ENCODE peak calls at places on chromosomes 7 and 10, in six cellular contexts. One of them, this sample, is unnamed.

GRCh38 chr10:14486777-14487510 is 156.2 kb upstream of the FRMD4A start:
- DNase-seq in right cardiac atrium: no peak
- DNase-seq in stimulated activated CD4-positive, alpha-beta T cell treated with anti-CD3 and anti-CD28 coated beads, Interleukin-2, amount 100 ng/mL, for 48 hours: no peak
- DNase-seq in central memory CD4-positive, alpha-beta T cell: no peak
- DNase-seq in H1: peak; percentile 43
- DNase-seq in iris pigment epithelial cell: no peak
- DNase-seq in this sample: no peak

GRCh38 chr7:143299840-143300239 is 11.7 kb downstream of the CASP2 start:
- DNase-seq in iris pigment epithelial cell: no peak
- DNase-seq in H1: peak; percentile 77
- DNase-seq in right cardiac atrium: no peak
- DNase-seq in stimulated activated CD4-positive, alpha-beta T cell treated with anti-CD3 and anti-CD28 coated beads, Interleukin-2, amount 100 ng/mL, for 48 hours: peak; percentile 47
- DNase-seq in central memory CD4-positive, alpha-beta T cell: peak; percentile 63
- DNase-seq in this sample: no peak

GRCh38 chr7:18685961-18686360 is 190.4 kb downstream of the HDAC9 start:
- DNase-seq in iris pigment epithelial cell: peak; percentile 44
- DNase-seq in H1: no peak
- DNase-seq in central memory CD4-positive, alpha-beta T cell: no peak
- DNase-seq in right cardiac atrium: no peak
- DNase-seq in stimulated activated CD4-positive, alpha-beta T cell treated with anti-CD3 and anti-CD28 coated beads, Interleukin-2, amount 100 ng/mL, for 48 hours: no peak
- DNase-seq in this sample: no peak

GRCh38 chr7:69245646-69246045 is 352.6 kb upstream of the AUTS2 start:
- DNase-seq in H1: no peak
- DNase-seq in stimulated activated CD4-positive, alpha-beta T cell treated with anti-CD3 and anti-CD28 coated beads, Interleukin-2, amount 100 ng/mL, for 48 hours: no peak
- DNase-seq in iris pigment epithelial cell: peak; percentile 8
- DNase-seq in right cardiac atrium: no peak
- DNase-seq in central memory CD4-positive, alpha-beta T cell: no peak
- DNase-seq in this sample: no peak

GRCh38 chr10:128011059-128011979 is 104.4 kb downstream of the PTPRE start:
- DNase-seq in stimulated activated CD4-positive, alpha-beta T cell treated with anti-CD3 and anti-CD28 coated beads, Interleukin-2, amount 100 ng/mL, for 48 hours: peak; percentile 96
- DNase-seq in right cardiac atrium: peak; percentile 93
- DNase-seq in central memory CD4-positive, alpha-beta T cell: peak; percentile 80
- DNase-seq in H1: peak; percentile 98
- DNase-seq in iris pigment epithelial cell: peak; percentile 39
- DNase-seq in this sample: peak; percentile 85

GRCh38 chr10:71383972-71384687 is 12.6 kb upstream of the CDH23 start:
- DNase-seq in right cardiac atrium: peak; percentile 87
- DNase-seq in H1: peak; percentile 99
- DNase-seq in stimulated activated CD4-positive, alpha-beta T cell treated with anti-CD3 and anti-CD28 coated beads, Interleukin-2, amount 100 ng/mL, for 48 hours: peak; percentile 80
- DNase-seq in central memory CD4-positive, alpha-beta T cell: peak; percentile 51
- DNase-seq in iris pigment epithelial cell: peak; percentile 26
- DNase-seq in this sample: peak; percentile 75

GRCh38 chr10:74910604-74911355 is 84.4 kb downstream of the KAT6B start:
- DNase-seq in stimulated activated CD4-positive, alpha-beta T cell treated with anti-CD3 and anti-CD28 coated beads, Interleukin-2, amount 100 ng/mL, for 48 hours: no peak
- DNase-seq in H1: no peak
- DNase-seq in right cardiac atrium: no peak
- DNase-seq in iris pigment epithelial cell: peak; percentile 43
- DNase-seq in central memory CD4-positive, alpha-beta T cell: no peak
- DNase-seq in this sample: no peak

GRCh38 chr10:109698888-109699685 is 224.2 kb downstream of the XPNPEP1 start:
- DNase-seq in H1: no peak
- DNase-seq in iris pigment epithelial cell: no peak
- DNase-seq in central memory CD4-positive, alpha-beta T cell: no peak
- DNase-seq in right cardiac atrium: no peak
- DNase-seq in stimulated activated CD4-positive, alpha-beta T cell treated with anti-CD3 and anti-CD28 coated beads, Interleukin-2, amount 100 ng/mL, for 48 hours: no peak
- DNase-seq in this sample: no peak

GRCh38 chr7:101058355-101058754 is 26.9 kb upstream of the TRIM56 start:
- DNase-seq in right cardiac atrium: peak; percentile 85
- DNase-seq in central memory CD4-positive, alpha-beta T cell: peak; percentile 18
- DNase-seq in iris pigment epithelial cell: peak; percentile 42
- DNase-seq in stimulated activated CD4-positive, alpha-beta T cell treated with anti-CD3 and anti-CD28 coated beads, Interleukin-2, amount 100 ng/mL, for 48 hours: peak; percentile 44
- DNase-seq in H1: peak; percentile 88
- DNase-seq in this sample: peak; percentile 67

GRCh38 chr10:14010083-14010551 is 320.6 kb downstream of the FRMD4A start:
- DNase-seq in right cardiac atrium: no peak
- DNase-seq in central memory CD4-positive, alpha-beta T cell: no peak
- DNase-seq in stimulated activated CD4-positive, alpha-beta T cell treated with anti-CD3 and anti-CD28 coated beads, Interleukin-2, amount 100 ng/mL, for 48 hours: no peak
- DNase-seq in H1: no peak
- DNase-seq in iris pigment epithelial cell: peak; percentile 70
- DNase-seq in this sample: no peak

GRCh38 chr7:95772298-95772770 is at the start of gene DYNC1I1:
- DNase-seq in central memory CD4-positive, alpha-beta T cell: no peak
- DNase-seq in stimulated activated CD4-positive, alpha-beta T cell treated with anti-CD3 and anti-CD28 coated beads, Interleukin-2, amount 100 ng/mL, for 48 hours: peak; percentile 4
- DNase-seq in right cardiac atrium: peak; percentile 93
- DNase-seq in iris pigment epithelial cell: peak; percentile 62
- DNase-seq in H1: no peak
- DNase-seq in this sample: peak; percentile 83

GRCh38 chr10:102135956-102136526 is 3.2 kb downstream of the PPRC1 start:
- DNase-seq in stimulated activated CD4-positive, alpha-beta T cell treated with anti-CD3 and anti-CD28 coated beads, Interleukin-2, amount 100 ng/mL, for 48 hours: no peak
- DNase-seq in right cardiac atrium: no peak
- DNase-seq in iris pigment epithelial cell: no peak
- DNase-seq in H1: no peak
- DNase-seq in central memory CD4-positive, alpha-beta T cell: no peak
- DNase-seq in this sample: no peak

GRCh38 chr10:122126763-122127659 is 138.0 kb downstream of the TACC2 start:
- DNase-seq in H1: no peak
- DNase-seq in right cardiac atrium: no peak
- DNase-seq in stimulated activated CD4-positive, alpha-beta T cell treated with anti-CD3 and anti-CD28 coated beads, Interleukin-2, amount 100 ng/mL, for 48 hours: no peak
- DNase-seq in central memory CD4-positive, alpha-beta T cell: no peak
- DNase-seq in iris pigment epithelial cell: peak; percentile 95
- DNase-seq in this sample: peak; percentile 55

GRCh38 chr10:69477968-69478597 is 26.8 kb downstream of the TSPAN15 start:
- DNase-seq in H1: no peak
- DNase-seq in stimulated activated CD4-positive, alpha-beta T cell treated with anti-CD3 and anti-CD28 coated beads, Interleukin-2, amount 100 ng/mL, for 48 hours: no peak
- DNase-seq in central memory CD4-positive, alpha-beta T cell: no peak
- DNase-seq in iris pigment epithelial cell: no peak
- DNase-seq in right cardiac atrium: no peak
- DNase-seq in this sample: no peak

GRCh38 chr10:114070710-114071109 is 27.0 kb downstream of the ADRB1 start:
- DNase-seq in right cardiac atrium: no peak
- DNase-seq in stimulated activated CD4-positive, alpha-beta T cell treated with anti-CD3 and anti-CD28 coated beads, Interleukin-2, amount 100 ng/mL, for 48 hours: no peak
- DNase-seq in central memory CD4-positive, alpha-beta T cell: no peak
- DNase-seq in iris pigment epithelial cell: no peak
- DNase-seq in H1: no peak
- DNase-seq in this sample: no peak

GRCh38 chr7:93799750-93800357 is 90.7 kb downstream of the TFPI2 start:
- DNase-seq in H1: no peak
- DNase-seq in iris pigment epithelial cell: peak; percentile 20
- DNase-seq in stimulated activated CD4-positive, alpha-beta T cell treated with anti-CD3 and anti-CD28 coated beads, Interleukin-2, amount 100 ng/mL, for 48 hours: no peak
- DNase-seq in right cardiac atrium: no peak
- DNase-seq in central memory CD4-positive, alpha-beta T cell: no peak
- DNase-seq in this sample: no peak

GRCh38 chr7:25852249-25852994 is 299.6 kb upstream of the NFE2L3 start:
- DNase-seq in stimulated activated CD4-positive, alpha-beta T cell treated with anti-CD3 and anti-CD28 coated beads, Interleukin-2, amount 100 ng/mL, for 48 hours: no peak
- DNase-seq in central memory CD4-positive, alpha-beta T cell: no peak
- DNase-seq in iris pigment epithelial cell: peak; percentile 32
- DNase-seq in right cardiac atrium: peak; percentile 81
- DNase-seq in H1: peak; percentile 79
- DNase-seq in this sample: no peak

GRCh38 chr7:78970440-78970916 is 483.0 kb downstream of the MAGI2 start:
- DNase-seq in stimulated activated CD4-positive, alpha-beta T cell treated with anti-CD3 and anti-CD28 coated beads, Interleukin-2, amount 100 ng/mL, for 48 hours: no peak
- DNase-seq in iris pigment epithelial cell: peak; percentile 8
- DNase-seq in central memory CD4-positive, alpha-beta T cell: no peak
- DNase-seq in H1: no peak
- DNase-seq in right cardiac atrium: no peak
- DNase-seq in this sample: no peak

GRCh38 chr7:102874166-102874829 is 38.5 kb upstream of the LRRC17 start:
- DNase-seq in stimulated activated CD4-positive, alpha-beta T cell treated with anti-CD3 and anti-CD28 coated beads, Interleukin-2, amount 100 ng/mL, for 48 hours: no peak
- DNase-seq in H1: no peak
- DNase-seq in iris pigment epithelial cell: peak; percentile 96
- DNase-seq in central memory CD4-positive, alpha-beta T cell: no peak
- DNase-seq in right cardiac atrium: no peak
- DNase-seq in this sample: no peak

GRCh38 chr10:34702982-34703381 is 112.1 kb downstream of the PARD3 start:
- DNase-seq in iris pigment epithelial cell: no peak
- DNase-seq in H1: no peak
- DNase-seq in right cardiac atrium: no peak
- DNase-seq in stimulated activated CD4-positive, alpha-beta T cell treated with anti-CD3 and anti-CD28 coated beads, Interleukin-2, amount 100 ng/mL, for 48 hours: no peak
- DNase-seq in central memory CD4-positive, alpha-beta T cell: no peak
- DNase-seq in this sample: no peak

GRCh38 chr7:152664636-152665035 is 11.3 kb downstream of the XRCC2 start:
- DNase-seq in right cardiac atrium: no peak
- DNase-seq in iris pigment epithelial cell: peak; percentile 29
- DNase-seq in H1: no peak
- DNase-seq in stimulated activated CD4-positive, alpha-beta T cell treated with anti-CD3 and anti-CD28 coated beads, Interleukin-2, amount 100 ng/mL, for 48 hours: no peak
- DNase-seq in central memory CD4-positive, alpha-beta T cell: no peak
- DNase-seq in this sample: no peak

GRCh38 chr7:80204919-80205318 is 70.3 kb downstream of the GNAI1 start:
- DNase-seq in central memory CD4-positive, alpha-beta T cell: no peak
- DNase-seq in H1: no peak
- DNase-seq in right cardiac atrium: no peak
- DNase-seq in iris pigment epithelial cell: no peak
- DNase-seq in stimulated activated CD4-positive, alpha-beta T cell treated with anti-CD3 and anti-CD28 coated beads, Interleukin-2, amount 100 ng/mL, for 48 hours: no peak
- DNase-seq in this sample: no peak

GRCh38 chr7:81234896-81235295 is 316.0 kb upstream of the SEMA3C start:
- DNase-seq in central memory CD4-positive, alpha-beta T cell: no peak
- DNase-seq in H1: no peak
- DNase-seq in iris pigment epithelial cell: peak; percentile 65
- DNase-seq in right cardiac atrium: no peak
- DNase-seq in stimulated activated CD4-positive, alpha-beta T cell treated with anti-CD3 and anti-CD28 coated beads, Interleukin-2, amount 100 ng/mL, for 48 hours: no peak
- DNase-seq in this sample: no peak

GRCh38 chr7:97499204-97499603 is 232.7 kb upstream of the TAC1 start:
- DNase-seq in iris pigment epithelial cell: peak; percentile 26
- DNase-seq in H1: peak; percentile 54
- DNase-seq in right cardiac atrium: no peak
- DNase-seq in central memory CD4-positive, alpha-beta T cell: no peak
- DNase-seq in stimulated activated CD4-positive, alpha-beta T cell treated with anti-CD3 and anti-CD28 coated beads, Interleukin-2, amount 100 ng/mL, for 48 hours: peak; percentile 3
- DNase-seq in this sample: no peak

GRCh38 chr10:122419890-122420623 is 34.4 kb upstream of the ARMS2 start:
- DNase-seq in right cardiac atrium: no peak
- DNase-seq in iris pigment epithelial cell: peak; percentile 68
- DNase-seq in stimulated activated CD4-positive, alpha-beta T cell treated with anti-CD3 and anti-CD28 coated beads, Interleukin-2, amount 100 ng/mL, for 48 hours: no peak
- DNase-seq in H1: no peak
- DNase-seq in central memory CD4-positive, alpha-beta T cell: no peak
- DNase-seq in this sample: no peak

GRCh38 chr10:692682-693351 is 3.3 kb upstream of the DIP2C start:
- DNase-seq in H1: no peak
- DNase-seq in right cardiac atrium: no peak
- DNase-seq in iris pigment epithelial cell: no peak
- DNase-seq in stimulated activated CD4-positive, alpha-beta T cell treated with anti-CD3 and anti-CD28 coated beads, Interleukin-2, amount 100 ng/mL, for 48 hours: no peak
- DNase-seq in central memory CD4-positive, alpha-beta T cell: no peak
- DNase-seq in this sample: no peak

GRCh38 chr7:88485811-88486210 is 179.1 kb upstream of the STEAP4 start:
- DNase-seq in stimulated activated CD4-positive, alpha-beta T cell treated with anti-CD3 and anti-CD28 coated beads, Interleukin-2, amount 100 ng/mL, for 48 hours: no peak
- DNase-seq in central memory CD4-positive, alpha-beta T cell: no peak
- DNase-seq in right cardiac atrium: no peak
- DNase-seq in iris pigment epithelial cell: no peak
- DNase-seq in H1: no peak
- DNase-seq in this sample: no peak

GRCh38 chr10:9877978-9878377 is 1139.7 kb upstream of the CELF2 start:
- DNase-seq in stimulated activated CD4-positive, alpha-beta T cell treated with anti-CD3 and anti-CD28 coated beads, Interleukin-2, amount 100 ng/mL, for 48 hours: no peak
- DNase-seq in H1: no peak
- DNase-seq in central memory CD4-positive, alpha-beta T cell: no peak
- DNase-seq in iris pigment epithelial cell: no peak
- DNase-seq in right cardiac atrium: no peak
- DNase-seq in this sample: no peak

GRCh38 chr7:91892099-91892788 is 11.7 kb upstream of the MTERF1 start:
- DNase-seq in iris pigment epithelial cell: no peak
- DNase-seq in stimulated activated CD4-positive, alpha-beta T cell treated with anti-CD3 and anti-CD28 coated beads, Interleukin-2, amount 100 ng/mL, for 48 hours: no peak
- DNase-seq in central memory CD4-positive, alpha-beta T cell: no peak
- DNase-seq in H1: no peak
- DNase-seq in right cardiac atrium: no peak
- DNase-seq in this sample: no peak

GRCh38 chr10:102735065-102735562 is 8.6 kb upstream of the WBP1L start:
- DNase-seq in right cardiac atrium: peak; percentile 78
- DNase-seq in central memory CD4-positive, alpha-beta T cell: no peak
- DNase-seq in H1: no peak
- DNase-seq in iris pigment epithelial cell: no peak
- DNase-seq in stimulated activated CD4-positive, alpha-beta T cell treated with anti-CD3 and anti-CD28 coated beads, Interleukin-2, amount 100 ng/mL, for 48 hours: no peak
- DNase-seq in this sample: peak; percentile 51

This sample was measured in left cardiac atrium.